ENCODE peak calls at places on chromosomes 2 and 18, in five cellular contexts. T is stimulated activated CD4-positive, alpha-beta T cell treated with anti-CD3 and anti-CD28 coated beads, Interleukin-2, amount 100 ng/mL, for 48 hours; I is NCI-H187; R is activated naive CD4-positive, alpha-beta T cell treated with Interleukin-2 at 50 U/mL for 16 hours; F is HEK293T. G is an unnamed sample.

GRCh38 chr2:172219201-172219600 is 116.5 kb upstream of the DLX2 start:
- DNase-seq in T (no peak), R (no peak), F (no peak), I (no peak), G (peak; percentile 14)

GRCh38 chr2:19538411-19538963 is 180.1 kb upstream of the OSR1 start:
- DNase-seq in I (no peak), T (no peak), R (no peak), F (no peak), G (no peak)

GRCh38 chr2:231355802-231356473 is 39.6 kb upstream of the B3GNT7 start:
- DNase-seq in T (no peak), I (no peak), F (no peak), R (no peak), G (no peak)

GRCh38 chr2:152505495-152505906 is 170.5 kb downstream of the FMNL2 start:
- DNase-seq in F (no peak), R (no peak), I (no peak), T (no peak), G (no peak)

GRCh38 chr18:50627594-50628542 is 68.0 kb downstream of the MAPK4 start:
- DNase-seq in T (no peak), F (no peak), I (no peak), R (no peak), G (no peak)

GRCh38 chr2:85540131-85540587 is 1.2 kb downstream of the MAT2A start:
- DNase-seq in I (no peak), R (no peak), T (no peak), F (no peak), G (no peak)

GRCh38 chr2:138029238-138029637 is 65.0 kb downstream of the HNMT start:
- DNase-seq in I (no peak), F (no peak), R (no peak), T (no peak), G (no peak)

GRCh38 chr2:38991899-38992298 is 102.2 kb downstream of the ARHGEF33 start:
- DNase-seq in R (no peak), T (no peak), I (no peak), F (no peak), G (no peak)

GRCh38 chr2:234482807-234483206 is 14.1 kb downstream of the ARL4C start:
- DNase-seq in F (no peak), I (no peak), R (no peak), T (no peak), G (no peak)

GRCh38 chr2:229343661-229344060 is 72.6 kb upstream of the PID1 start:
- DNase-seq in R (no peak), F (no peak), T (no peak), I (no peak), G (no peak)

GRCh38 chr2:232276739-232277313 is 101.7 kb upstream of the ALPP start:
- DNase-seq in F (no peak), I (no peak), T (no peak), R (no peak), G (no peak)